ENCODE peak calls at places on chromosomes 3 and 15, in four cellular contexts. U is heart left ventricle, G is NCI-H345, P is AG08395. X is an unnamed sample.

GRCh38 chr3:196202516-196202970 is 8.7 kb downstream of the ZDHHC19 start:
- DNase-seq in U (peak), G (no peak), P (peak), X (no peak)

GRCh38 chr3:143166376-143166775 is 46.8 kb downstream of the CHST2 start:
- DNase-seq in U (no peak), G (no peak), P (no peak), X (no peak)

GRCh38 chr3:101271728-101272127 is 48.6 kb downstream of the IMPG2 start:
- DNase-seq in U (no peak), G (peak), P (no peak), X (no peak)

GRCh38 chr3:149473991-149474819 is at the start of gene TM4SF4:
- DNase-seq in U (no peak), G (no peak), P (no peak), X (no peak)

GRCh38 chr15:40891810-40892448 is 2.3 kb upstream of the VPS18 start:
- DNase-seq in U (no peak), G (peak), P (peak), X (peak)

GRCh38 chr3:45008117-45008516 is 18.0 kb upstream of the CLEC3B start:
- DNase-seq in U (no peak), G (no peak), P (peak), X (no peak)

GRCh38 chr15:49620658-49621326 is at the start of the genes DTWD1 and FAM227B:
- DNase-seq in U (peak), G (peak), P (peak), X (peak)

GRCh38 chr3:34837848-34838741 is 801.2 kb upstream of the ARPP21 start:
- DNase-seq in U (no peak), G (no peak), P (no peak), X (no peak)

GRCh38 chr3:9590282-9590791 is 36.7 kb upstream of the LHFPL4 start:
- DNase-seq in U (no peak), G (no peak), P (no peak), X (no peak)

GRCh38 chr15:28960979-28961378 is 75.2 kb downstream of the APBA2 start:
- DNase-seq in U (no peak), G (no peak), P (no peak), X (no peak)

GRCh38 chr3:54355795-54356194 is 233.4 kb downstream of the CACNA2D3 start:
- DNase-seq in U (no peak), G (no peak), P (no peak), X (no peak)

GRCh38 chr15:77032647-77033416 is 37.9 kb downstream of the PSTPIP1 start:
- DNase-seq in U (no peak), G (no peak), P (no peak), X (no peak)

GRCh38 chr3:56724580-56725142 is 41.6 kb upstream of the TASOR start:
- DNase-seq in U (no peak), G (no peak), P (no peak), X (no peak)

GRCh38 chr3:30203301-30203700 is 403.1 kb upstream of the TGFBR2 start:
- DNase-seq in U (no peak), G (no peak), P (peak), X (no peak)

GRCh38 chr3:141279074-141279945 is 47.7 kb downstream of the PXYLP1 start:
- DNase-seq in U (no peak), G (peak), P (peak), X (no peak)

GRCh38 chr15:56736308-56736707 is 3.0 kb upstream of the ZNF280D start:
- DNase-seq in U (no peak), G (no peak), P (peak), X (no peak)

GRCh38 chr3:5339967-5340535 is 152.5 kb downstream of the EDEM1 start:
- DNase-seq in U (no peak), G (peak), P (no peak), X (no peak)

GRCh38 chr3:62622553-62623174 is 249.3 kb upstream of the FEZF2 start:
- DNase-seq in U (no peak), G (peak), P (peak), X (peak)

GRCh38 chr3:124529826-124530571 is 200.3 kb upstream of the UMPS start:
- DNase-seq in U (no peak), G (no peak), P (peak), X (no peak)

GRCh38 chr15:51191766-51192165 is 97.1 kb upstream of the TNFAIP8L3 start:
- DNase-seq in U (no peak), G (no peak), P (no peak), X (no peak)

GRCh38 chr3:158456114-158456513 is 114.9 kb upstream of the MLF1 start:
- DNase-seq in U (no peak), G (no peak), P (no peak), X (no peak)

GRCh38 chr3:58474967-58475578 is 16.8 kb upstream of the KCTD6 start:
- DNase-seq in U (no peak), G (no peak), P (no peak), X (no peak)

GRCh38 chr3:111910806-111911205 is 51.7 kb downstream of the PHLDB2 start:
- DNase-seq in U (no peak), G (no peak), P (peak), X (no peak)

GRCh38 chr3:57557088-57557537 is 1.0 kb downstream of the PDE12 start:
- DNase-seq in U (no peak), G (no peak), P (peak), X (no peak)

GRCh38 chr3:172043766-172044165 is 4.4 kb downstream of the FNDC3B start:
- DNase-seq in U (no peak), G (no peak), P (no peak), X (no peak)

GRCh38 chr3:8755564-8756237 is 13.7 kb downstream of the OXTR start:
- DNase-seq in U (no peak), G (no peak), P (peak), X (no peak)

GRCh38 chr15:25176616-25176923 is 221.8 kb downstream of the SNRPN start:
- DNase-seq in U (no peak), G (no peak), P (no peak), X (no peak)

GRCh38 chr3:161104561-161105551 is at the start of gene B3GALNT1:
- DNase-seq in U (peak), G (peak), P (peak), X (no peak)

GRCh38 chr15:70362911-70363310 is 265.2 kb upstream of the TLE3 start:
- DNase-seq in U (peak), G (no peak), P (peak), X (no peak)

GRCh38 chr3:48563382-48563918 is at the start of gene UCN2:
- DNase-seq in U (no peak), G (no peak), P (peak), X (no peak)

GRCh38 chr3:147797095-147797494 is 387.9 kb downstream of the ZIC1 start:
- DNase-seq in U (no peak), G (no peak), P (no peak), X (peak)

GRCh38 chr3:147411777-147412176 is 2.6 kb downstream of the ZIC1 start:
- DNase-seq in U (no peak), G (no peak), P (no peak), X (no peak)

GRCh38 chr3:140736863-140737460 is 59.1 kb downstream of the TRIM42 start:
- DNase-seq in U (peak), G (peak), P (peak), X (peak)

GRCh38 chr3:165624761-165625160 is 212.5 kb downstream of the BCHE start:
- DNase-seq in U (no peak), G (no peak), P (peak), X (no peak)

GRCh38 chr3:70053293-70053692 is 53.8 kb downstream of the SAMMSON start:
- DNase-seq in U (no peak), G (no peak), P (no peak), X (no peak)

X was measured in NCI-H1048.